ENCODE peak calls at places on chromosomes 4 and X, in four cellular contexts. R is GM06990; F is lower lobe of right lung; I is CD4-positive, alpha-beta T cell. U is an unnamed sample.

GRCh38 chr4:39732728-39733127 is 34.8 kb downstream of the UBE2K start:
- DNase-seq in I (no peak), R (no peak), F (no peak), U (no peak)

GRCh38 chrX:139932077-139932900 is 564 bp downstream of the ATP11C start:
- DNase-seq in I (peak; percentile 19), R (peak; percentile 61), F (peak; percentile 62), U (peak; percentile 69)

GRCh38 chr4:76898949-76899640 is 1.2 kb upstream of the SOWAHB start:
- DNase-seq in I (no peak), F (no peak), R (no peak), U (no peak)

GRCh38 chr4:100938698-100939097 is 408.6 kb downstream of the PPP3CA start:
- DNase-seq in F (no peak), I (no peak), R (no peak), U (no peak)

GRCh38 chrX:368811-369562 is 17.7 kb downstream of the PPP2R3B start:
- DNase-seq in I (no peak), R (no peak), F (no peak), U (no peak)

GRCh38 chrX:15930585-15930984 is 76.0 kb upstream of the AP1S2 start:
- DNase-seq in F (no peak), R (peak; percentile 24), I (no peak), U (peak; percentile 19)

GRCh38 chrX:70485466-70485865 is 40.8 kb downstream of the DLG3 start:
- DNase-seq in F (no peak), R (no peak), I (no peak), U (no peak)

GRCh38 chr4:143699331-143700059 is 980 bp downstream of the FREM3 start:
- DNase-seq in F (no peak), R (peak; percentile 3), I (no peak), U (no peak)

GRCh38 chr4:22500128-22500611 is 15.7 kb downstream of the ADGRA3 start:
- DNase-seq in R (no peak), I (no peak), F (no peak), U (no peak)

GRCh38 chr4:80142396-80143304 is 54.7 kb upstream of the PRDM8 start:
- DNase-seq in I (no peak), R (no peak), F (no peak), U (no peak)

GRCh38 chrX:119755981-119756533 is 2.3 kb upstream of the SOWAHD start:
- DNase-seq in F (peak; percentile 51), I (peak; percentile 13), R (peak; percentile 71), U (peak; percentile 75)

DNA sequence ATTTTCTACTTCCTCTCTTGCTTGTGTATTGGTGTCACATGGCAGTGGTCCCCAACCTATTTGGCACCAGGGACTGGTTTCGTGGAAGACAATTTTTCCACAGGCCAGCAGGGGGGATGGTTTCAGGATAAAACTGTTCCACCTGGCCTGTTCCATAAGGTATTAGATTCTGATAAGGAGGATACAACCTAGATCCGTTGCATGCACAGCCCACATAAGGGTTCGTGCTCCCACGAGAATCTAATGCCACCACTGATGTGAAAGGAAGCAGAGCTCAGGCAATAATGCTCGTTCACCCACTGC is 38.3 kb downstream of the SEC31A start:
- DNase-seq in R (no peak), F (no peak), I (no peak), U (no peak)
- TF ChIP-seq CTCF in R (no peak), F (no peak), I (no peak), U (no peak)

GRCh38 chr4:183376381-183376780 is 54.2 kb upstream of the CLDN24 start:
- DNase-seq in R (no peak), I (no peak), F (no peak), U (no peak)

GRCh38 chr4:183375156-183375555 is 52.9 kb upstream of the CLDN24 start:
- DNase-seq in F (no peak), R (no peak), I (no peak), U (no peak)

GRCh38 chr4:183369073-183369472 is 46.8 kb upstream of the CLDN24 start:
- DNase-seq in I (no peak), F (no peak), R (no peak), U (no peak)

GRCh38 chr4:183366436-183366835 is 44.2 kb upstream of the CLDN24 start:
- DNase-seq in R (no peak), I (no peak), F (no peak), U (no peak)

GRCh38 chr4:183370786-183371185 is 48.6 kb upstream of the CLDN24 start:
- DNase-seq in F (no peak), R (no peak), I (no peak), U (no peak)
- TF ChIP-seq CTCF in F (no peak), R (no peak), I (no peak), U (no peak)

DNA sequence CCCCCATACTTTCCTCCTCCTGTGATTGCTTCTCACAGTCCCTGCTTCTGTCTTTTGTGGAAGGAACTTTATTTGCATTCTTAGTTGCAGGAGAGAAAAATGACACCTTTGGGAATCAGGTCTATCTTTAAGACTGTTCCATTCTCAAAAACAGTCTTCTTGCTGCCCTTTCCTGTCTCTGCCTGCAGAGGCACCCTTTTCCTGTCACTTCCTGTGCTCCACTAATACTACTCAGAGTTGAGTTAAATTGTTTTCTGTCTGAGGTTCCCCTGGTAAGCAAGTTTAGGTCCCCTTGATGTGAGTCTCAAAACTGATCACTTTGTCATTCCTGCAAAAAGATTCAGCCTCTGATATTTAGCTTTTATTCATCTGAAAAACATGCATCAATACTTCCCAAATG is 208.8 kb upstream of the CLNK start:
- DNase-seq in R (no peak), I (no peak), F (no peak), U (peak; percentile 9)
- TF ChIP-seq CTCF in R (peak; percentile 55), I (peak; percentile 15), F (peak; percentile 15), U (peak; percentile 31)

GRCh38 chr4:159384619-159385018 is 281.7 kb downstream of the RAPGEF2 start:
- DNase-seq in I (no peak), F (no peak), R (no peak), U (no peak)
- TF ChIP-seq CTCF in I (no peak), F (no peak), R (no peak), U (no peak)

GRCh38 chrX:20067709-20068315 is 48.9 kb downstream of the MAP7D2 start:
- DNase-seq in I (no peak), R (peak; percentile 20), F (peak; percentile 71), U (no peak)
- TF ChIP-seq CTCF in I (no peak), R (no peak), F (no peak), U (no peak)

DNA sequence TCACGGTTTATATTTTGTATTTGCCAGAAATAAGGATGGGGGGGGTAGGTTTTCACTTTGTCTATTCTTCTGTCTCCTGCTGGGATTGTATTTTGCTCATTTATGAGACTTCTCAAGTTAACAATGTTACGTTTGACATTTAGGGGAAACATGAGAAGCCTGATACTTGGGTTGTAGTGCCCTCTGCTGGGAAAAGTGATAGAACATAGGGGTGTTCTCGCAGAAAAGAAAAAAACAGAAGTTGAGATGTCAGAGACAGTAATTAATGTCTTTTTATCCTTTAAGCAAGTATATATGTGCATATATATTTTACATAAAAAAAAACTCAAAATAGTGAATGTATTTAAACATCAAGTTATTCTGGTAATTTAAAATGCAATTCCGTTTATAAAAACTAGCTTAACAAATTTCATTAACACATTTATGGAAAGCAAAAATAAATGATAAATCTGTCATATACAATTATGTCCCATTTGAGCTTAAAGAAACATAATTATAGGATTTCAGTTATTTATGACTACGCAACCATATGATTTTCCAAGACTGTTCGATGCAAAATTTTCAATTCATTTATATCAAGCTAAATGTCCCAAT is 46.0 kb upstream of the TMPRSS11F start:
- DNase-seq in R (no peak), I (no peak), F (no peak), U (peak; percentile 59)
- TF ChIP-seq CTCF in R (peak; percentile 64), I (peak; percentile 52), F (peak; percentile 48), U (peak; percentile 50)

DNA sequence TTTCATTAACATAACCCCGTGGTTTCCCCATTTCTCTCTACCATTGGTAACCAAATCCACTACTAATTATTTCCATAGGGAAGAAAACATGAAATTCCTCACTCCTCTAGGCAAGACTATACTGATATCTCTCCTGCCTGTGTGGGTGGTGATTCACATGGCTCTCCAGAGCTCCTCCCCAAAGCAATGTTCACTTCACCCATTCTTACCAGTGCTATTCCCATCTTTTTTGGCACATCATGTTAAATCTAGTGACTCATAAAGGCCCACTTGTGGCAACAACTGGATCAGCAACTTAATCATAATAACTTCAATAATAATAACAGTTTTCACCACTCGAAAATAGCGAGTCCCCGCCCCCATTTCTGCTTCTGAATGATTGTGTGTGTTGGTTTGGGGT is 6.1 kb upstream of the HCCS start:
- DNase-seq in R (no peak), F (no peak), I (no peak), U (no peak)
- TF ChIP-seq CTCF in R (no peak), F (no peak), I (no peak), U (no peak)

DNA sequence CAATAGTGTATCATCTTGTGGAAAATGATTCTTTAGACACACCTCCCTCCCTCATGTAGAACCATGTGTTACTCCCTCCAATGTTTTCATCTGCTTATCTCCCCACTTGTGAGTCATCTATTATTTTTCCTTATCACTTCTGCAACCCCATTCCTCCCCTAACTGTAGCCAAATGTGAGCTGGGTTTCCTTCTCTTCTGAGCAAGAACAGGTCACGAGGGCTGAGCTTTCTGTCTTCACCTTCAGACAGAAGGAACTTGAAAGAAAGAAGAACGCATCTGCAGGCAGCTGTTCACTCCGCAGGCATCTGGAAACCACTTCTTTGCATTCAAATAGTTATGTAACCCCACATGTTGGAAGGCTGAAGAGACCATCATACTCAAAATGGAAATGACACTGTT is 1.8 kb downstream of the PPP1R2C start:
- DNase-seq in R (no peak), F (no peak), I (no peak), U (no peak)
- TF ChIP-seq CTCF in R (no peak), F (no peak), I (no peak), U (no peak)